ENCODE peak calls at places on chromosome 4, in ten cellular contexts. One of them, this sample, is unnamed.

GRCh38 chr4:147916351-147916750 is 184.5 kb downstream of the ARHGAP10 start:
- DNase-seq in heart right ventricle: no peak
- DNase-seq in AG20443: peak
- DNase-seq in NCI-H524 treated with DMSO at 0.1 percent for 48 hours: no peak
- DNase-seq in PC-9: no peak
- DNase-seq in iris pigment epithelial cell: no peak
- DNase-seq in non-pigmented ciliary epithelial cell: no peak
- DNase-seq in adrenal gland: no peak
- DNase-seq in astrocyte of the cerebellum: peak
- DNase-seq in EL: peak
- DNase-seq in this sample: no peak

GRCh38 chr4:143084566-143084965 is 100.2 kb upstream of the USP38 start:
- DNase-seq in PC-9: no peak
- DNase-seq in iris pigment epithelial cell: no peak
- DNase-seq in NCI-H524 treated with DMSO at 0.1 percent for 48 hours: no peak
- DNase-seq in astrocyte of the cerebellum: no peak
- DNase-seq in AG20443: no peak
- DNase-seq in EL: peak
- DNase-seq in heart right ventricle: no peak
- DNase-seq in adrenal gland: no peak
- DNase-seq in non-pigmented ciliary epithelial cell: no peak
- DNase-seq in this sample: no peak

GRCh38 chr4:173448103-173448502 is 49.2 kb upstream of the SCRG1 start:
- DNase-seq in AG20443: peak
- DNase-seq in non-pigmented ciliary epithelial cell: no peak
- DNase-seq in astrocyte of the cerebellum: no peak
- DNase-seq in PC-9: no peak
- DNase-seq in adrenal gland: peak
- DNase-seq in NCI-H524 treated with DMSO at 0.1 percent for 48 hours: peak
- DNase-seq in EL: peak
- DNase-seq in iris pigment epithelial cell: no peak
- DNase-seq in heart right ventricle: no peak
- DNase-seq in this sample: peak

GRCh38 chr4:186904104-186904503 is 180.4 kb upstream of the FAT1 start:
- DNase-seq in adrenal gland: no peak
- DNase-seq in astrocyte of the cerebellum: peak
- DNase-seq in non-pigmented ciliary epithelial cell: peak
- DNase-seq in AG20443: peak
- DNase-seq in NCI-H524 treated with DMSO at 0.1 percent for 48 hours: no peak
- DNase-seq in iris pigment epithelial cell: peak
- DNase-seq in EL: peak
- DNase-seq in PC-9: no peak
- DNase-seq in heart right ventricle: no peak
- DNase-seq in this sample: peak

GRCh38 chr4:16205298-16206164 is 20.7 kb downstream of the TAPT1 start:
- DNase-seq in astrocyte of the cerebellum: no peak
- DNase-seq in adrenal gland: no peak
- DNase-seq in PC-9: no peak
- DNase-seq in NCI-H524 treated with DMSO at 0.1 percent for 48 hours: peak
- DNase-seq in non-pigmented ciliary epithelial cell: no peak
- DNase-seq in heart right ventricle: no peak
- DNase-seq in iris pigment epithelial cell: peak
- DNase-seq in EL: peak
- DNase-seq in AG20443: peak
- DNase-seq in this sample: no peak

GRCh38 chr4:147361726-147362125 is 119.2 kb upstream of the EDNRA start:
- DNase-seq in NCI-H524 treated with DMSO at 0.1 percent for 48 hours: no peak
- DNase-seq in astrocyte of the cerebellum: peak
- DNase-seq in AG20443: peak
- DNase-seq in PC-9: peak
- DNase-seq in EL: peak
- DNase-seq in iris pigment epithelial cell: peak
- DNase-seq in non-pigmented ciliary epithelial cell: peak
- DNase-seq in adrenal gland: peak
- DNase-seq in heart right ventricle: peak
- DNase-seq in this sample: peak

GRCh38 chr4:124111922-124112321 is 600.6 kb downstream of the ANKRD50 start:
- DNase-seq in NCI-H524 treated with DMSO at 0.1 percent for 48 hours: no peak
- DNase-seq in non-pigmented ciliary epithelial cell: peak
- DNase-seq in iris pigment epithelial cell: peak
- DNase-seq in heart right ventricle: peak
- DNase-seq in PC-9: no peak
- DNase-seq in adrenal gland: peak
- DNase-seq in EL: peak
- DNase-seq in astrocyte of the cerebellum: peak
- DNase-seq in AG20443: peak
- DNase-seq in this sample: peak

GRCh38 chr4:48472794-48473193 is 10.3 kb upstream of the SLC10A4 start:
- DNase-seq in adrenal gland: no peak
- DNase-seq in PC-9: no peak
- DNase-seq in astrocyte of the cerebellum: no peak
- DNase-seq in iris pigment epithelial cell: no peak
- DNase-seq in AG20443: no peak
- DNase-seq in non-pigmented ciliary epithelial cell: no peak
- DNase-seq in NCI-H524 treated with DMSO at 0.1 percent for 48 hours: no peak
- DNase-seq in heart right ventricle: no peak
- DNase-seq in EL: no peak
- DNase-seq in this sample: no peak

GRCh38 chr4:178148106-178148505 is 705.9 kb upstream of the AGA start:
- DNase-seq in AG20443: no peak
- DNase-seq in adrenal gland: no peak
- DNase-seq in heart right ventricle: no peak
- DNase-seq in astrocyte of the cerebellum: no peak
- DNase-seq in NCI-H524 treated with DMSO at 0.1 percent for 48 hours: peak
- DNase-seq in non-pigmented ciliary epithelial cell: no peak
- DNase-seq in PC-9: no peak
- DNase-seq in EL: no peak
- DNase-seq in iris pigment epithelial cell: no peak
- DNase-seq in this sample: no peak

GRCh38 chr4:138639018-138639876 is 376.3 kb upstream of the NOCT start:
- DNase-seq in PC-9: no peak
- DNase-seq in non-pigmented ciliary epithelial cell: no peak
- DNase-seq in astrocyte of the cerebellum: no peak
- DNase-seq in heart right ventricle: no peak
- DNase-seq in adrenal gland: no peak
- DNase-seq in AG20443: peak
- DNase-seq in iris pigment epithelial cell: peak
- DNase-seq in NCI-H524 treated with DMSO at 0.1 percent for 48 hours: no peak
- DNase-seq in EL: peak
- DNase-seq in this sample: peak

GRCh38 chr4:99979872-99980271 is 29.8 kb upstream of the H2AZ1 start:
- DNase-seq in PC-9: no peak
- DNase-seq in AG20443: no peak
- DNase-seq in non-pigmented ciliary epithelial cell: no peak
- DNase-seq in iris pigment epithelial cell: peak
- DNase-seq in EL: peak
- DNase-seq in adrenal gland: no peak
- DNase-seq in astrocyte of the cerebellum: no peak
- DNase-seq in NCI-H524 treated with DMSO at 0.1 percent for 48 hours: no peak
- DNase-seq in heart right ventricle: no peak
- DNase-seq in this sample: no peak

GRCh38 chr4:5611656-5612187 is 96.6 kb downstream of the EVC2 start:
- DNase-seq in heart right ventricle: no peak
- DNase-seq in EL: no peak
- DNase-seq in adrenal gland: no peak
- DNase-seq in iris pigment epithelial cell: peak
- DNase-seq in PC-9: no peak
- DNase-seq in NCI-H524 treated with DMSO at 0.1 percent for 48 hours: no peak
- DNase-seq in non-pigmented ciliary epithelial cell: no peak
- DNase-seq in AG20443: no peak
- DNase-seq in astrocyte of the cerebellum: no peak
- DNase-seq in this sample: no peak

GRCh38 chr4:150010525-150011126 is 67.6 kb upstream of the DCLK2 start:
- DNase-seq in adrenal gland: peak
- DNase-seq in PC-9: peak
- DNase-seq in astrocyte of the cerebellum: peak
- DNase-seq in heart right ventricle: peak
- DNase-seq in EL: peak
- DNase-seq in AG20443: peak
- DNase-seq in iris pigment epithelial cell: peak
- DNase-seq in NCI-H524 treated with DMSO at 0.1 percent for 48 hours: no peak
- DNase-seq in non-pigmented ciliary epithelial cell: no peak
- DNase-seq in this sample: peak

GRCh38 chr4:17323619-17324400 is 188.1 kb downstream of the QDPR start:
- DNase-seq in NCI-H524 treated with DMSO at 0.1 percent for 48 hours: no peak
- DNase-seq in PC-9: no peak
- DNase-seq in iris pigment epithelial cell: no peak
- DNase-seq in non-pigmented ciliary epithelial cell: no peak
- DNase-seq in AG20443: no peak
- DNase-seq in heart right ventricle: no peak
- DNase-seq in adrenal gland: no peak
- DNase-seq in astrocyte of the cerebellum: no peak
- DNase-seq in EL: peak
- DNase-seq in this sample: no peak

GRCh38 chr4:144734522-144734921 is 88.6 kb downstream of the HHIP start:
- DNase-seq in EL: peak
- DNase-seq in NCI-H524 treated with DMSO at 0.1 percent for 48 hours: no peak
- DNase-seq in non-pigmented ciliary epithelial cell: no peak
- DNase-seq in iris pigment epithelial cell: peak
- DNase-seq in PC-9: peak
- DNase-seq in astrocyte of the cerebellum: peak
- DNase-seq in adrenal gland: no peak
- DNase-seq in AG20443: peak
- DNase-seq in heart right ventricle: no peak
- DNase-seq in this sample: peak

GRCh38 chr4:25299476-25300203 is 12.9 kb upstream of the ZCCHC4 start:
- DNase-seq in adrenal gland: no peak
- DNase-seq in AG20443: no peak
- DNase-seq in iris pigment epithelial cell: no peak
- DNase-seq in astrocyte of the cerebellum: no peak
- DNase-seq in heart right ventricle: no peak
- DNase-seq in non-pigmented ciliary epithelial cell: no peak
- DNase-seq in NCI-H524 treated with DMSO at 0.1 percent for 48 hours: no peak
- DNase-seq in PC-9: peak
- DNase-seq in EL: no peak
- DNase-seq in this sample: no peak

GRCh38 chr4:20565075-20565721 is 135.1 kb upstream of the PACRGL start:
- DNase-seq in heart right ventricle: no peak
- DNase-seq in astrocyte of the cerebellum: peak
- DNase-seq in AG20443: no peak
- DNase-seq in adrenal gland: no peak
- DNase-seq in non-pigmented ciliary epithelial cell: no peak
- DNase-seq in NCI-H524 treated with DMSO at 0.1 percent for 48 hours: no peak
- DNase-seq in EL: no peak
- DNase-seq in iris pigment epithelial cell: peak
- DNase-seq in PC-9: no peak
- DNase-seq in this sample: no peak

GRCh38 chr4:38371391-38371851 is 292.6 kb upstream of the KLF3 start:
- DNase-seq in astrocyte of the cerebellum: peak
- DNase-seq in PC-9: no peak
- DNase-seq in NCI-H524 treated with DMSO at 0.1 percent for 48 hours: no peak
- DNase-seq in EL: peak
- DNase-seq in adrenal gland: no peak
- DNase-seq in heart right ventricle: no peak
- DNase-seq in AG20443: peak
- DNase-seq in non-pigmented ciliary epithelial cell: no peak
- DNase-seq in iris pigment epithelial cell: peak
- DNase-seq in this sample: peak

GRCh38 chr4:161604516-161605300 is 559.1 kb downstream of the FSTL5 start:
- DNase-seq in heart right ventricle: no peak
- DNase-seq in AG20443: no peak
- DNase-seq in PC-9: no peak
- DNase-seq in NCI-H524 treated with DMSO at 0.1 percent for 48 hours: no peak
- DNase-seq in iris pigment epithelial cell: no peak
- DNase-seq in non-pigmented ciliary epithelial cell: no peak
- DNase-seq in adrenal gland: no peak
- DNase-seq in astrocyte of the cerebellum: no peak
- DNase-seq in EL: no peak
- DNase-seq in this sample: no peak

GRCh38 chr4:126710935-126711334 is 921.8 kb upstream of the INTU start:
- DNase-seq in astrocyte of the cerebellum: no peak
- DNase-seq in iris pigment epithelial cell: no peak
- DNase-seq in AG20443: no peak
- DNase-seq in NCI-H524 treated with DMSO at 0.1 percent for 48 hours: no peak
- DNase-seq in adrenal gland: no peak
- DNase-seq in EL: no peak
- DNase-seq in PC-9: no peak
- DNase-seq in non-pigmented ciliary epithelial cell: no peak
- DNase-seq in heart right ventricle: no peak
- DNase-seq in this sample: no peak

GRCh38 chr4:45954280-45954679 is 169.6 kb downstream of the GABRG1 start:
- DNase-seq in NCI-H524 treated with DMSO at 0.1 percent for 48 hours: no peak
- DNase-seq in non-pigmented ciliary epithelial cell: no peak
- DNase-seq in AG20443: no peak
- DNase-seq in iris pigment epithelial cell: no peak
- DNase-seq in adrenal gland: no peak
- DNase-seq in EL: no peak
- DNase-seq in heart right ventricle: no peak
- DNase-seq in PC-9: no peak
- DNase-seq in astrocyte of the cerebellum: no peak
- DNase-seq in this sample: no peak

This sample was measured in A172.